ENCODE peak calls at places on chromosomes 1 and 21, in four cellular contexts. G is body of pancreas, S is heart left ventricle, O is suprapubic skin. M is an unnamed sample. For H3K4me1, the result is how much of the 10 kb centered on the place peaks cover.

GRCh38 chr1:64245495-64245894 is 42.1 kb downstream of the UBE2U start:
- DNase-seq in S (no peak), G (no peak), O (no peak), M (no peak)

GRCh38 chr1:16091296-16091695 is 17.8 kb upstream of the FAM131C start:
- DNase-seq in S (no peak), G (peak), O (no peak), M (no peak)

GRCh38 chr1:41743361-41743760 is 175.4 kb downstream of the HIVEP3 start:
- DNase-seq in G (no peak), O (no peak), S (no peak), M (no peak)

GRCh38 chr21:33491373-33492102 is at the start of gene DNAJC28:
- DNase-seq in O (peak), S (peak), G (peak), M (peak)

GRCh38 chr1:183270541-183271141 is 84.6 kb downstream of the LAMC2 start:
- DNase-seq in S (peak), G (no peak), O (no peak), M (no peak)

GRCh38 chr1:80917826-80918225 is 882.9 kb upstream of the ADGRL2 start:
- DNase-seq in O (no peak), G (no peak), S (no peak), M (no peak)

GRCh38 chr1:70675737-70676156 is 264.7 kb downstream of the CTH start:
- DNase-seq in S (no peak), O (no peak), G (no peak), M (no peak)

GRCh38 chr1:79355073-79355472 is 348.5 kb upstream of the ADGRL4 start:
- DNase-seq in O (no peak), S (no peak), G (no peak), M (no peak)

GRCh38 chr1:175472464-175472863 is 270.9 kb downstream of the TNR start:
- DNase-seq in G (no peak), S (no peak), O (no peak), M (no peak)

GRCh38 chr1:214548988-214549387 is 2.4 kb downstream of the PTPN14 start:
- DNase-seq in S (peak), O (no peak), G (peak), M (peak)

GRCh38 chr1:107139833-107140702 is 771 bp upstream of the NTNG1 start:
- DNase-seq in S (no peak), O (peak), G (peak), M (peak)

DNA sequence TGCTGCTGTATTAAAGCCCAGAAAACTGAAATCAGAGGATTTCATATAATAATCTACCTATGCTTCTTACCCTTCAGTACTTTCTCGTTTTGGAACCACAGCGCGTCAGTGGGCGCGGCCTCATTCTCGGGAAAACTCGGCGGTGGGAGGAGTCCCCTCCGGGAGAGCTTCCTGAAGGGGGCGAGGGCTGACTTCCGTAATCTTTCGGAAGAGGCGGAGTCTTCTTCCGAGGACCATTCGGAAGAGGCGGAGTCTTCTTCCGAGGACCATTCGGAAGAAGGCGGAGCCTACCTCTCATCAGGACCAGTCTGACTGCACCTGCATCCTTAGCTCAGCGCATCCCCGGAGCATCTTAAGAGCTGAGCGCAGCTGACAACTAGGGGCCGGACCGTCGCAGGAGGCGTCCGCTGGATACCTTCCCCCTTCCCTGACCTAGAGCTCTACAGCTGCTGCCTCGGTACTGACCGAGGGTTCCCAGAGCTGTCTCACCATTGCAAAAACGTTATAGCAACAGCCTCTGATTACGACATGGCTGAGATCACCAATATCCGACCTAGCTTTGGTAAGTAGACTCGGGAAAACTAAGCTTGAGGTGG is at the start of gene SYT11:
- DNase-seq in S (peak), O (peak), G (peak), M (peak)
- TF ChIP-seq POLR2A in S (peak), O (no peak), G (no peak), M (no peak)

GRCh38 chr1:36382669-36383068 is 3.1 kb downstream of the STK40 start:
- DNase-seq in O (no peak), G (no peak), S (no peak), M (no peak)

GRCh38 chr1:36382231-36382630 is 3.5 kb downstream of the STK40 start:
- DNase-seq in S (no peak), G (no peak), O (no peak), M (no peak)

GRCh38 chr1:36384542-36385409 is 948 bp downstream of the STK40 start:
- DNase-seq in S (peak), O (peak), G (peak), M (peak)

GRCh38 chr1:36381405-36381804 is 4.3 kb downstream of the STK40 start:
- DNase-seq in S (no peak), G (no peak), O (no peak), M (no peak)

DNA sequence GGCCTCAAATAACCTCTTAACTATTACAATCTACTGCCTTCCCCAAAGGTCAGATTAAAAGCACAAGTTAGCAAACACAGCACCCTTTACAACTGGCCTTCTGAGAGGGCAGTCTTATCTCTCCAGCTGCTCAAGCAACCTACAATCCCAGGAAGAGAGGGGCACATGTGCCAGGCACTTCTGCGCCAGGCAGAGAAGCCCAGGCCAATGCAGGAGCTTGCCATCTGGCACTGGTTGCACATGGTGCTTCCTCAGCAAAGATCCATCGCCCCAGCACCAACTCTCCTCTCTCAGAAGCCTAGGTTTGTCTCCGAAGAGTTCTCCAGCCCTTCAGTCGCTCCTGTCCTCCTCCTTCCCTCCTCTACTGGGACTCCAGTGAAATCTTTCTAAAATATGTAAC is 2.5 kb downstream of the STK40 start:
- DNase-seq in G (peak), O (no peak), S (no peak), M (no peak)
- H3K4me1 ChIP-seq in G (half or more), O (half or more), S (under half), M (under half)

GRCh38 chr1:113734357-113735055 is 24.8 kb downstream of the PHTF1 start:
- DNase-seq in G (no peak), S (no peak), O (no peak), M (no peak)
- TF ChIP-seq POLR2A in G (no peak), S (no peak), O (no peak), M (no peak)

GRCh38 chr1:194374649-194375048 is 1188.2 kb upstream of the B3GALT2 start:
- DNase-seq in O (no peak), S (no peak), G (no peak), M (no peak)
- H3K4me1 ChIP-seq in O (under half), S (under half), G (under half), M (under half)

DNA sequence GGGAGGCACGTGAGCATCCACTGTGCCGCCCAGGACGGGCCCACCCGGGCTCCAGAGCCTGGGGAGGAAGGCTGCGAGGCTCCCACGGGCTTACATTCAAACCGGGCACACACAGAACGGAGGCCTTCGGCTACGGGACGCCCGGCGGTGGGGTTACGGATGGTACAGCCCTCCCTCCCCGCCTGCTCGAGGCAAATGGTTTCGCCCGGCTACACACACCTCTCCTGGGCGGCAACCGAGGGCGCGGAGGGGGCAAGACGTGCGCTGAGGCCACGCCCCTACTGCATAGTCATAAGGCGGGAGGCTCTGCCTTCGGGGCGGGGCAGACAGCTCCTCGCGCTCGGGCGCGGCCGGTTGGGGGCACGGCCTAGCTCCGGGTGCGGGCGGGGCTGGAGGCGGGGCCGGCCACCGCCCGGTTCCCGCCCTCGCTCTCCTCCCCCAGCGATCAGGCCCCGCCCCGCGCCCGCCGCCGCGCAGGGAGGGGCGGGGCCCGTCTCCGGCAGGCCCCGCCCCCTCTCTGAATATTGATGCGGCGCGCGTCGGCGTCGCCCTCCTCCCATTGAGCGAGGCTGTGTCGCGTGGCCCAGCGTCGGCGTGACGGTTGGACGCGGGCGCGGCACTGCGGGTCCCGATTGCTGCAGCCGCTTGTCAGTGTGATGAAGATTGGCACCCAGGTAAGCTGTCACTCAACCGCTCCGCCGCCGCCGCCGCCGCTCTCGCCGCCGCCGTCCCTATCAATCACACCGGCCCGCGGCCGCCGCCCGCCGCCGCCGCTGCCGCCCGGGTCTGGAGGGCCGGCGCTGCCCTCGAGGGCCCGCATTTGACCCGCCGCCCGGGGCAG is at the start of gene PKNOX1:
- DNase-seq in S (peak), O (peak), G (peak), M (peak)
- TF ChIP-seq POLR2A in S (peak), O (no peak), G (peak), M (no peak)

GRCh38 chr1:150563340-150564038 is 14.3 kb downstream of the ADAMTSL4 start:
- DNase-seq in O (no peak), G (peak), S (peak), M (peak)
- H3K4me1 ChIP-seq in O (half or more), G (half or more), S (half or more), M (half or more)

M was measured in sigmoid colon.